ENCODE peak calls at places on chromosome X, in seven cellular contexts. Q, I, H, J, X, C and M are unnamed samples.

GRCh38 chrX:13463608-13464007 is 105.8 kb upstream of the EGFL6 start:
- DNase-seq in Q (peak), I (no peak), H (peak), J (no peak), X (no peak), C (peak), M (peak)

GRCh38 chrX:107442914-107443527 is 6.4 kb upstream of the FRMPD3 start:
- DNase-seq in Q (peak), I (no peak), H (no peak), J (no peak), X (no peak), C (no peak), M (no peak)

GRCh38 chrX:108072746-108073145 is 18.6 kb downstream of the PSMD10 start:
- DNase-seq in Q (no peak), I (no peak), H (no peak), J (no peak), X (no peak), C (no peak), M (no peak)

GRCh38 chrX:70134116-70134477 is 850 bp downstream of the IGBP1 start:
- DNase-seq in Q (peak), I (no peak), H (no peak), J (no peak), X (no peak), C (peak), M (peak)

GRCh38 chrX:46979340-46979739 is 67.1 kb downstream of the JADE3 start:
- DNase-seq in Q (peak), I (no peak), H (no peak), J (no peak), X (no peak), C (peak), M (peak)

GRCh38 chrX:15918003-15918402 is 63.4 kb upstream of the AP1S2 start:
- DNase-seq in Q (no peak), I (no peak), H (no peak), J (no peak), X (no peak), C (no peak), M (no peak)

GRCh38 chrX:131917588-131917987 is 105.5 kb upstream of the STK26 start:
- DNase-seq in Q (no peak), I (no peak), H (no peak), J (no peak), X (no peak), C (no peak), M (no peak)

GRCh38 chrX:10039821-10040793 is 72.9 kb downstream of the CLDN34 start:
- DNase-seq in Q (peak), I (no peak), H (no peak), J (no peak), X (no peak), C (peak), M (peak)

GRCh38 chrX:45769919-45770582 is 569.4 kb upstream of the DIPK2B start:
- DNase-seq in Q (peak), I (peak), H (peak), J (peak), X (peak), C (peak), M (peak)

GRCh38 chrX:133005038-133005437 is 46.6 kb upstream of the HS6ST2 start:
- DNase-seq in Q (peak), I (no peak), H (no peak), J (peak), X (peak), C (no peak), M (peak)

GRCh38 chrX:132023117-132023895 is at the start of gene STK26:
- DNase-seq in Q (peak), I (peak), H (peak), J (peak), X (peak), C (peak), M (peak)

GRCh38 chrX:150363561-150364346 is 637 bp downstream of the MAMLD1 start:
- DNase-seq in Q (peak), I (no peak), H (peak), J (no peak), X (no peak), C (peak), M (peak)

GRCh38 chrX:51802917-51803688 is 59.9 kb downstream of the GSPT2 start:
- DNase-seq in Q (peak), I (peak), H (peak), J (peak), X (peak), C (peak), M (peak)

GRCh38 chrX:47566841-47567240 is 5.8 kb downstream of the ARAF start:
- DNase-seq in Q (no peak), I (no peak), H (no peak), J (no peak), X (peak), C (no peak), M (no peak)

GRCh38 chrX:68146054-68146453 is 287.2 kb downstream of the OPHN1 start:
- DNase-seq in Q (peak), I (no peak), H (no peak), J (no peak), X (no peak), C (peak), M (peak)
- TF ChIP-seq CTCF in Q (peak), I (no peak), H (peak), J (peak), X (no peak), C (peak), M (peak)

DNA sequence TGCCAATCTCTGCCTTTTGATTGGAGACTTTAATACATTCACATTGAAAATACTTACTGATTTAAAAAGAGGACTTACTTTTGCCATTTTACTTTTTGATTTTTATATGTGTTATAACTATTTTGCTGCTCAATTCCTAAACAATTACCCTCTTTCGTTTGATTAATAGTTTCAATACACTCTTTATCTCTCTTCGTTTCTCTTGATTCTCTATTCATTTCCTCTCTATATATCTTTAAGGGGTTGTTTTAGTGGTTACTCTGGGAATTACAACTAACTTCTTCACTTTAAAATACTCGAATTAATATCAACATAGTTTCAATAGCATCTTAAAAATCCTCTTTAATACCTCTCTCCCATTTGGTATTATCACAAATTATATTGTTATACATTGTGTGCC is 116.6 kb downstream of the PTCHD1 start:
- DNase-seq in Q (no peak), I (no peak), H (no peak), J (no peak), X (no peak), C (no peak), M (no peak)
- TF ChIP-seq CTCF in Q (no peak), I (no peak), H (no peak), J (no peak), X (no peak), C (no peak), M (no peak)

GRCh38 chrX:40081679-40082068 is 16.1 kb downstream of the BCOR start:
- DNase-seq in Q (no peak), I (no peak), H (no peak), J (no peak), X (no peak), C (no peak), M (no peak)

GRCh38 chrX:40082447-40083119 is 15.2 kb downstream of the BCOR start:
- DNase-seq in Q (no peak), I (no peak), H (no peak), J (no peak), X (no peak), C (no peak), M (no peak)

GRCh38 chrX:40084471-40084870 is 13.3 kb downstream of the BCOR start:
- DNase-seq in Q (no peak), I (no peak), H (no peak), J (no peak), X (no peak), C (no peak), M (no peak)

GRCh38 chrX:40083979-40084359 is 13.8 kb downstream of the BCOR start:
- DNase-seq in Q (no peak), I (no peak), H (no peak), J (no peak), X (no peak), C (no peak), M (no peak)

DNA sequence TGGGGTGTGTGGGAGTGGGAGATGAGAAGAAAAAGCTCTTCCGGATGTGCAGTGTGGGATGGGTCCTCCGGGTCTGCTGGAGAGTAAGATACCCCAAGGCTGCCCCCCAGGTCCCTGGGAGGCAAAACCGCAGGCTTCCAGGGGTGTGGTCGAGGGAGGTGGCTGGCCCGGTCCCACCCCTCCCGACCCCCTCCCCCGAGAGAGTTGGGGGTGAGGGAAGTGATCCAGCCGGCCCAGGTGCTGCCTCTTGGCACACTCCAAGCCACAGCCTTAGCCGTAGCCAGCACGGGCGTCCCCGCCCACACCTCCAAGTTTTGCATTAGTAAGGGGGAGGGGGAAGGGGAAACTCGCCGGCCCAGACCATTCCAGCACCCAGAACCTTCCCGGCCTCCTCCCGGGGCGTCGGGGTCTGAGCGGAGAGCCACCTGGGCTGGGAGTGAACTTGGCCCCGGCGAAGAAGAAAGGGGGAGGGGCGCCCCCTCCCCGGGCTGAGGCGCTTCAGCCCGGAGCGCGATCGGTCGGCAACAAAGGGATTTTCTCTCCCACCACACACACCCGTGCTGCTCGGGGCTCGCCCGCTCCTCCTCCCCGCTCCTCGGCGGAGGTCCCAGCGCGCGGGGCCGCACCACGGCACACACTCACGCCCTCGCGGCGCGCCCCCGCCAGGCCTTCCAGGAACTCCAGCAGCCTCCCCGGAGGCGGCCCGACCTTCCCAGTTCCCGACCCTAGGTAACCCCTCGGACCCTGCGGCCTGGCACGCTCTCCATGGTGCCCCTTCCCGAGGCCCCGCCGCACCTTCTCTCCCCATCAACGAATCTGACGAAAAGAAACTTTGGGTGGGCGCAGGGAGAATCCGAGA is 14.4 kb downstream of the BCOR start:
- DNase-seq in Q (no peak), I (no peak), H (no peak), J (peak), X (peak), C (no peak), M (no peak)
- TF ChIP-seq CTCF in Q (no peak), I (no peak), H (peak), J (no peak), X (no peak), C (no peak), M (no peak)

GRCh38 chrX:148601034-148601433 is 100.6 kb downstream of the AFF2 start:
- DNase-seq in Q (peak), I (no peak), H (no peak), J (no peak), X (no peak), C (no peak), M (peak)
- TF ChIP-seq CTCF in Q (no peak), I (no peak), H (no peak), J (no peak), X (no peak), C (no peak), M (peak)

DNA sequence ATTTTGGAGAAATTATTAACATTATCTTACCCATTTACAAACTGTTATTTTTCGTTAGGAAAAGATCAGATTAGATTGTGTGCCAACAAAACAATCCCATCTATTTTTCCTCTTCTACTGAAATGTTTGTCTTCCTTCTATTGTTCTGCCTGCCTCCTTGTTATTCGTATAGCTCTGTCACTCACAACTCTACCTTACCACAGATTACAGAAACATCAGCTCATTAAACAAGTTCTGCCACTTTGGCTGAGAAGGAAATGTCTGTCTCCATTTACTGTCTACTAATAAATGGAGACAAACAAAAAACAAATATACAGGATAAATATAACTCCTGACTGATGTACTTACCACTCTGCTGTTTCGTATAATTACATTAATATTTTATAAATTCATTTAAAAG is 211.4 kb downstream of the ENOX2 start:
- DNase-seq in Q (peak), I (no peak), H (no peak), J (no peak), X (no peak), C (no peak), M (no peak)
- TF ChIP-seq CTCF in Q (no peak), I (no peak), H (no peak), J (no peak), X (no peak), C (no peak), M (no peak)